ENCODE peak calls at places on chromosomes 1 and 21, in seven cellular contexts. One of them, this sample, is unnamed.

GRCh38 chr1:66542811-66543767 is 9.1 kb downstream of the SGIP1 start:
- DNase-seq in breast epithelium: peak
- DNase-seq in NCI-H1436: peak
- DNase-seq in posterior cingulate gyrus: peak
- DNase-seq in GM06990: no peak
- DNase-seq in lower leg skin: peak
- DNase-seq in heart left ventricle: peak
- DNase-seq in this sample: no peak

GRCh38 chr1:62318756-62319544 is at the start of gene KANK4:
- DNase-seq in posterior cingulate gyrus: peak
- DNase-seq in lower leg skin: no peak
- DNase-seq in breast epithelium: no peak
- DNase-seq in heart left ventricle: no peak
- DNase-seq in GM06990: no peak
- DNase-seq in NCI-H1436: no peak
- DNase-seq in this sample: peak

GRCh38 chr1:101239095-101240040 is 2.5 kb downstream of the S1PR1 start:
- DNase-seq in posterior cingulate gyrus: no peak
- DNase-seq in heart left ventricle: peak
- DNase-seq in NCI-H1436: no peak
- DNase-seq in breast epithelium: no peak
- DNase-seq in GM06990: no peak
- DNase-seq in lower leg skin: no peak
- DNase-seq in this sample: no peak

GRCh38 chr1:23529146-23530088 is 1.6 kb downstream of the E2F2 start:
- DNase-seq in breast epithelium: no peak
- DNase-seq in lower leg skin: no peak
- DNase-seq in posterior cingulate gyrus: no peak
- DNase-seq in NCI-H1436: no peak
- DNase-seq in GM06990: no peak
- DNase-seq in heart left ventricle: no peak
- DNase-seq in this sample: no peak

GRCh38 chr21:25189497-25189896 is 417.8 kb downstream of the MRPL39 start:
- DNase-seq in breast epithelium: no peak
- DNase-seq in lower leg skin: no peak
- DNase-seq in NCI-H1436: no peak
- DNase-seq in heart left ventricle: no peak
- DNase-seq in GM06990: no peak
- DNase-seq in posterior cingulate gyrus: no peak
- DNase-seq in this sample: no peak

GRCh38 chr1:1021010-1021845 is 1.3 kb downstream of the AGRN start:
- DNase-seq in heart left ventricle: peak
- DNase-seq in NCI-H1436: no peak
- DNase-seq in lower leg skin: no peak
- DNase-seq in GM06990: no peak
- DNase-seq in posterior cingulate gyrus: no peak
- DNase-seq in breast epithelium: peak
- DNase-seq in this sample: no peak

GRCh38 chr21:34343347-34344057 is 20.3 kb upstream of the KCNE2 start:
- DNase-seq in heart left ventricle: no peak
- DNase-seq in GM06990: no peak
- DNase-seq in posterior cingulate gyrus: no peak
- DNase-seq in breast epithelium: no peak
- DNase-seq in NCI-H1436: no peak
- DNase-seq in lower leg skin: no peak
- DNase-seq in this sample: no peak

GRCh38 chr1:166933137-166933536 is 42.2 kb downstream of the ILDR2 start:
- DNase-seq in posterior cingulate gyrus: no peak
- DNase-seq in lower leg skin: no peak
- DNase-seq in NCI-H1436: no peak
- DNase-seq in breast epithelium: no peak
- DNase-seq in heart left ventricle: no peak
- DNase-seq in GM06990: no peak
- DNase-seq in this sample: no peak

GRCh38 chr1:57512386-57512785 is 88.5 kb upstream of the DAB1 start:
- DNase-seq in posterior cingulate gyrus: no peak
- DNase-seq in NCI-H1436: peak
- DNase-seq in heart left ventricle: no peak
- DNase-seq in GM06990: no peak
- DNase-seq in breast epithelium: no peak
- DNase-seq in lower leg skin: no peak
- DNase-seq in this sample: no peak

GRCh38 chr1:17579951-17580939 is 40.7 kb downstream of the ARHGEF10L start:
- DNase-seq in breast epithelium: no peak
- DNase-seq in NCI-H1436: no peak
- DNase-seq in GM06990: no peak
- DNase-seq in heart left ventricle: no peak
- DNase-seq in posterior cingulate gyrus: no peak
- DNase-seq in lower leg skin: no peak
- DNase-seq in this sample: no peak

GRCh38 chr1:220398238-220398637 is 126.0 kb upstream of the RAB3GAP2 start:
- DNase-seq in posterior cingulate gyrus: no peak
- DNase-seq in NCI-H1436: no peak
- DNase-seq in breast epithelium: no peak
- DNase-seq in lower leg skin: no peak
- DNase-seq in GM06990: no peak
- DNase-seq in heart left ventricle: no peak
- DNase-seq in this sample: no peak

GRCh38 chr1:155859881-155860841 is 794 bp downstream of the SYT11 start:
- DNase-seq in NCI-H1436: peak
- DNase-seq in posterior cingulate gyrus: peak
- DNase-seq in GM06990: peak
- DNase-seq in heart left ventricle: peak
- DNase-seq in breast epithelium: peak
- DNase-seq in lower leg skin: peak
- DNase-seq in this sample: peak

GRCh38 chr1:201556841-201557571 is 18.1 kb downstream of the NAV1 start:
- DNase-seq in NCI-H1436: no peak
- DNase-seq in GM06990: no peak
- DNase-seq in breast epithelium: no peak
- DNase-seq in lower leg skin: no peak
- DNase-seq in posterior cingulate gyrus: no peak
- DNase-seq in heart left ventricle: no peak
- DNase-seq in this sample: no peak

GRCh38 chr1:55448261-55448660 is 233.1 kb upstream of the USP24 start:
- DNase-seq in breast epithelium: no peak
- DNase-seq in heart left ventricle: no peak
- DNase-seq in posterior cingulate gyrus: no peak
- DNase-seq in NCI-H1436: no peak
- DNase-seq in GM06990: no peak
- DNase-seq in lower leg skin: no peak
- DNase-seq in this sample: no peak

GRCh38 chr1:209989525-209989924 is 51.5 kb downstream of the SYT14 start:
- DNase-seq in posterior cingulate gyrus: no peak
- DNase-seq in heart left ventricle: no peak
- DNase-seq in NCI-H1436: peak
- DNase-seq in breast epithelium: no peak
- DNase-seq in GM06990: no peak
- DNase-seq in lower leg skin: no peak
- DNase-seq in this sample: no peak

GRCh38 chr1:95951291-95951690 is 717.3 kb downstream of the RWDD3 start:
- DNase-seq in breast epithelium: no peak
- DNase-seq in GM06990: no peak
- DNase-seq in heart left ventricle: no peak
- DNase-seq in posterior cingulate gyrus: no peak
- DNase-seq in lower leg skin: no peak
- DNase-seq in NCI-H1436: no peak
- DNase-seq in this sample: no peak

GRCh38 chr21:46037338-46038325 is 56.1 kb downstream of the COL6A1 start:
- DNase-seq in GM06990: no peak
- DNase-seq in NCI-H1436: no peak
- DNase-seq in heart left ventricle: no peak
- DNase-seq in lower leg skin: no peak
- DNase-seq in breast epithelium: no peak
- DNase-seq in posterior cingulate gyrus: peak
- DNase-seq in this sample: no peak

GRCh38 chr1:181768216-181768929 is 285.1 kb downstream of the CACNA1E start:
- DNase-seq in NCI-H1436: no peak
- DNase-seq in posterior cingulate gyrus: no peak
- DNase-seq in lower leg skin: no peak
- DNase-seq in breast epithelium: no peak
- DNase-seq in GM06990: no peak
- DNase-seq in heart left ventricle: no peak
- DNase-seq in this sample: no peak

GRCh38 chr1:31036749-31037500 is 28.6 kb downstream of the PUM1 start:
- DNase-seq in GM06990: no peak
- DNase-seq in breast epithelium: no peak
- DNase-seq in posterior cingulate gyrus: no peak
- DNase-seq in heart left ventricle: no peak
- DNase-seq in lower leg skin: no peak
- DNase-seq in NCI-H1436: no peak
- DNase-seq in this sample: no peak

GRCh38 chr1:182249201-182249676 is 142.4 kb downstream of the GLUL start:
- DNase-seq in lower leg skin: peak
- DNase-seq in breast epithelium: no peak
- DNase-seq in heart left ventricle: no peak
- DNase-seq in posterior cingulate gyrus: no peak
- DNase-seq in GM06990: peak
- DNase-seq in NCI-H1436: no peak
- DNase-seq in this sample: peak

GRCh38 chr1:169906938-169907337 is 13.2 kb upstream of the SCYL3 start:
- DNase-seq in GM06990: no peak
- DNase-seq in posterior cingulate gyrus: no peak
- DNase-seq in lower leg skin: no peak
- DNase-seq in heart left ventricle: no peak
- DNase-seq in NCI-H1436: no peak
- DNase-seq in breast epithelium: no peak
- DNase-seq in this sample: no peak

GRCh38 chr1:181577475-181577874 is 94.2 kb downstream of the CACNA1E start:
- DNase-seq in heart left ventricle: no peak
- DNase-seq in breast epithelium: no peak
- DNase-seq in posterior cingulate gyrus: peak
- DNase-seq in GM06990: no peak
- DNase-seq in lower leg skin: no peak
- DNase-seq in NCI-H1436: no peak
- DNase-seq in this sample: no peak

GRCh38 chr1:78663916-78664315 is 14.3 kb downstream of the IFI44 start:
- DNase-seq in NCI-H1436: no peak
- DNase-seq in breast epithelium: no peak
- DNase-seq in lower leg skin: no peak
- DNase-seq in GM06990: no peak
- DNase-seq in posterior cingulate gyrus: no peak
- DNase-seq in heart left ventricle: no peak
- DNase-seq in this sample: no peak